ENCODE peak calls at places on chromosomes 2 and 18, in four cellular contexts. V is heart right ventricle, M is WERI-Rb-1, T is cardiac fibroblast. K is an unnamed sample.

GRCh38 chr18:62710417-62710816 is 4.9 kb upstream of the PHLPP1 start:
- DNase-seq in T (no peak), V (no peak), M (no peak), K (no peak)

GRCh38 chr2:158773121-158773520 is 22.0 kb upstream of the DAPL1 start:
- DNase-seq in V (no peak), M (no peak), T (peak; percentile 60), K (no peak)

GRCh38 chr18:56516769-56517168 is 121.6 kb downstream of the TXNL1 start:
- DNase-seq in M (no peak), T (no peak), V (no peak), K (no peak)

GRCh38 chr2:45685299-45685698 is 33.8 kb downstream of the PRKCE start:
- DNase-seq in T (no peak), V (no peak), M (no peak), K (no peak)

GRCh38 chr2:127090281-127091128 is 16.4 kb downstream of the BIN1 start:
- DNase-seq in T (no peak), M (no peak), V (no peak), K (no peak)

GRCh38 chr2:102615620-102616436 is 3.5 kb upstream of the SLC9A2 start:
- DNase-seq in M (peak; percentile 31), V (peak; percentile 7), T (peak; percentile 77), K (peak; percentile 10)

GRCh38 chr2:46117379-46117778 is 179.8 kb upstream of the EPAS1 start:
- DNase-seq in T (peak; percentile 62), M (no peak), V (no peak), K (no peak)

GRCh38 chr18:50099725-50100414 is 95.1 kb downstream of the MYO5B start:
- DNase-seq in T (no peak), V (no peak), M (no peak), K (no peak)

GRCh38 chr2:169069818-169070217 is 455 bp downstream of the DHRS9 start:
- DNase-seq in V (no peak), T (no peak), M (no peak), K (no peak)

GRCh38 chr2:6827516-6828298 is 38.0 kb downstream of the CMPK2 start:
- DNase-seq in V (no peak), M (no peak), T (peak; percentile 10), K (no peak)

GRCh38 chr2:187057466-187057865 is 208.5 kb upstream of the ZSWIM2 start:
- DNase-seq in M (no peak), T (no peak), V (no peak), K (no peak)

GRCh38 chr2:99851091-99851490 is 291.3 kb downstream of the AFF3 start:
- DNase-seq in M (no peak), V (no peak), T (no peak), K (no peak)

GRCh38 chr18:9419956-9420631 is 55.2 kb upstream of the RALBP1 start:
- DNase-seq in V (no peak), T (no peak), M (no peak), K (no peak)

GRCh38 chr2:196729418-196729817 is 70.1 kb downstream of the GTF3C3 start:
- DNase-seq in M (no peak), V (no peak), T (no peak), K (no peak)

GRCh38 chr18:3907955-3908354 is 458.0 kb downstream of the TGIF1 start:
- DNase-seq in M (no peak), T (no peak), V (no peak), K (no peak)

DNA sequence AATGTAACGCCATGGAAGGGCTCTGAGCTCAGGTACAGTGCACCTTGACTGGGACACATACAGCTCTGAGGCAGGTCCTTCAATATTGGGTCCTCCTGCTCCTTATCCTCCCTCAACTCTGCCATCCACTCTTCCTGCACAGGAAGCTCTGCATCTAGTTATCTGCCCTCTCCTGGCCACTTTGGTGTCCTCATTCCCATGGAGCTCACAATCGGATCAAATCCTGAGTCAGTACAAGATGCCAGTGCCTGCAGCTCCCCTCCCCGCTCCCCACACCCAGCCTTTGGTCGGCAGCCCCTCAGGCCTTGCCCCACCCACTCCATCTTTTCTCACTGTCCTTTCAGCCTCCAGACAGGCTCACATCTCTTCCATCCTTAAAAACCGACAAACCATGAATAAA is 58.0 kb downstream of the LRRFIP1 start:
- DNase-seq in M (peak; percentile 47), T (no peak), V (no peak), K (no peak)
- TF ChIP-seq CTCF in M (peak; percentile 67), T (peak; percentile 28), V (peak; percentile 19), K (peak; percentile 27)

GRCh38 chr2:217475101-217475500 is 527.7 kb downstream of the TNS1 start:
- DNase-seq in M (no peak), T (no peak), V (no peak), K (no peak)

GRCh38 chr2:217478831-217479435 is 523.9 kb downstream of the TNS1 start:
- DNase-seq in T (no peak), M (no peak), V (no peak), K (no peak)

GRCh38 chr2:217479626-217480025 is 523.2 kb downstream of the TNS1 start:
- DNase-seq in T (no peak), V (no peak), M (no peak), K (no peak)

GRCh38 chr2:217475791-217476190 is 527.0 kb downstream of the TNS1 start:
- DNase-seq in T (no peak), M (no peak), V (no peak), K (no peak)

DNA sequence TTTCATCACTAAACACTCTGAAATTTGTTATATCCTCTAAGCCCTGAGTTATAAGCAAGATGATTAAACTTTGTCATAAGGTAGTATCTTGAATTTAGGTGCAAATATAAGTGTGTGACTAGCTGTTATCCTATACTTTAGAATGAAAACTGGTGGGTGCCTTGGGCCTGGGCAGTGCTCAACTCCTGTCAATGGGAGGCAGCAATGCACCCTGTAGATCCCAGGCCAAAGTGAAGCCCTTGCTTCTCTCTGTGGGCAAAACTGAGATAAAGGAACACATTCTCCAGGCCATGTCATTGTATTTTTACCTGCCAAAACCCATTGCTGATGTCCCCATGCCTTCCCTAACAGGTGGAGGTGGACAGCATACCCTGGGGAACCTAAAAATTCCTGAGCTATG is 525.2 kb downstream of the TNS1 start:
- DNase-seq in M (no peak), T (no peak), V (no peak), K (no peak)
- TF ChIP-seq CTCF in M (peak; percentile 19), T (no peak), V (no peak), K (no peak)

GRCh38 chr2:85551698-85552678 is 9.3 kb downstream of the GGCX start:
- DNase-seq in T (peak; percentile 84), V (peak; percentile 84), M (peak; percentile 87), K (no peak)
- TF ChIP-seq CTCF in T (peak; percentile 87), V (peak; percentile 95), M (peak; percentile 87), K (peak; percentile 88)

DNA sequence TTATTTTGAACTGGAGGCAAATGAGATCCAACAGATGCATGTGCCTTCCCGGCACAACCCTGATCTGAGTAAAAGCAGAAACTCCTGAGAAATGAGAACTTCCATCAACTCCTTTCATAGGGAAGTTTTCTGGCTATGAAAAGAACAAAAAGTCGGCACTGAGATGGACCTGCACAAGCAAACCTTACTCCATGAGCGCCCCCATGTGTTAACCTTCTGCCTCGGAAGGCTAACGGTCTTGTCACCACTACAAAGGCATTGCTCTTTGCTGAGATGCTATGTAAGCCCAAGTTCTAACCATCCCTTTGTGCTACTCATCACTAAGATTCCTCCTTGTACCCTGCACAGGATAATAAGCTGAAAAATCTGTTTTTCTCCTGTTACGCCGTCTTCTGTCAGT is 57.3 kb upstream of the SULT1C3 start:
- DNase-seq in V (no peak), M (peak; percentile 17), T (no peak), K (no peak)
- TF ChIP-seq CTCF in V (no peak), M (peak; percentile 56), T (peak; percentile 30), K (no peak)

GRCh38 chr2:16487686-16488085 is 177.9 kb downstream of the CYRIA start:
- DNase-seq in M (peak; percentile 56), V (no peak), T (peak; percentile 63), K (peak; percentile 3)
- TF ChIP-seq CTCF in M (peak; percentile 61), V (peak; percentile 56), T (peak; percentile 11), K (peak; percentile 21)

GRCh38 chr2:18266188-18266587 is 294.3 kb downstream of the RDH14 start:
- DNase-seq in V (no peak), T (no peak), M (no peak), K (no peak)
- TF ChIP-seq CTCF in V (no peak), T (peak; percentile 38), M (peak; percentile 36), K (peak; percentile 4)

GRCh38 chr2:20562540-20563225 is 88.2 kb downstream of the HS1BP3 start:
- DNase-seq in M (peak; percentile 69), V (no peak), T (no peak), K (no peak)
- TF ChIP-seq CTCF in M (peak; percentile 73), V (peak; percentile 29), T (peak; percentile 18), K (no peak)

DNA sequence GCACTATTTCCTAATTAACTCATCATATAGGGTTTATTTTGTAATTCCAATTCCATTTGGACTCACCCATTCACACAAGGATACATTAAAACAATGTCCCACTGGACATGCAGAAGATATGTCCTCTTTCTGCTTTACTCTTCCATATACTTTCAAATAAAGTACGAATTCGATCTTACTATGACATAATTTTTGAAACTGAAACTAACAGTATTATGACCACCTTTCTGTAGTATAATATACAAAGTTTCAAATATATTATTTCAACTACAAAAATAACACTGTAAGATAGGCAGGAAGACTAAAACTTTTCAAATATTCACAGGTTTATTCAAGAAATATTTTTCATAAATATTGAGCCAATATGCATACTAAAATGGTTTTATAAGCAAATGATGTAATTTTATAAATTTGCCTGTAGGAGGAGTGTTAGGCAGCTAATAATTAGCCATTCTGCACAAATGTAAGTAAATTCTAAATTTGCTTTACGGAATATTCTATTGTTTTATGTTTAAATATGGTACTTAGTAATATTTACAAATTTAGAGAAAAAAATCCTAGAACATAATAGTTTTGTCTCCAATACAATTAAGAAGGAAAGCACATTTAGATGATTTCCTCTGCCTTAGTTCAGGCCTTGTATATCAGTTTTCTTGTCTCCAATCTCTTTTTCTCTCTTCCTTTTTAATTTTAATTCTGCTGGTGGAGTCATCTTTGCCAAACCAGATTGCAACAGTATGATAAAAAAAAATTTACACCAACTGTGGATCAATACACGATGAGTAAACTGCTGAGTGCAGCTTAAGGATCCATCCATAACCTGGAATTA is 85.9 kb downstream of the CERKL start:
- DNase-seq in M (no peak), T (peak; percentile 29), V (no peak), K (no peak)
- TF ChIP-seq CTCF in M (no peak), T (peak; percentile 26), V (no peak), K (peak; percentile 34)

GRCh38 chr2:88085099-88085498 is 17.5 kb downstream of the SMYD1 start:
- DNase-seq in M (no peak), V (no peak), T (no peak), K (no peak)
- TF ChIP-seq CTCF in M (no peak), V (no peak), T (no peak), K (no peak)

K was measured in AG09319.